ENCODE peak calls at places on chromosomes 11 and 22, in ten cellular contexts. F, Z, R, W, V, O, K, L, H and G are unnamed samples.

GRCh38 chr11:61333638-61334433 is 808 bp downstream of the TKFC start:
- DNase-seq in F (no peak), Z (no peak), R (no peak), W (no peak), V (no peak), O (no peak), K (no peak), L (no peak), H (no peak), G (peak)

GRCh38 chr22:49892226-49892899 is 25.9 kb downstream of the ALG12 start:
- DNase-seq in F (no peak), Z (no peak), R (no peak), W (peak), V (no peak), O (no peak), K (no peak), L (no peak), H (no peak), G (no peak)

GRCh38 chr22:50504245-50505211 is 3.0 kb downstream of the LMF2 start:
- DNase-seq in F (no peak), Z (no peak), R (peak), W (no peak), V (no peak), O (peak), K (no peak), L (no peak), H (no peak), G (no peak)

GRCh38 chr22:46054091-46054877 is 77.3 kb upstream of the WNT7B start:
- DNase-seq in F (no peak), Z (no peak), R (no peak), W (peak), V (peak), O (peak), K (no peak), L (no peak), H (no peak), G (peak)

GRCh38 chr11:116563028-116563712 is 209.6 kb downstream of the BUD13 start:
- DNase-seq in F (no peak), Z (no peak), R (no peak), W (no peak), V (no peak), O (no peak), K (peak), L (no peak), H (no peak), G (no peak)

GRCh38 chr22:46354176-46354992 is 18.9 kb downstream of the TRMU start:
- DNase-seq in F (no peak), Z (no peak), R (no peak), W (no peak), V (peak), O (no peak), K (no peak), L (no peak), H (no peak), G (no peak)

GRCh38 chr11:123187221-123187620 is 7.8 kb downstream of the CLMP start:
- DNase-seq in F (no peak), Z (no peak), R (no peak), W (no peak), V (no peak), O (no peak), K (no peak), L (no peak), H (no peak), G (no peak)

GRCh38 chr11:40716344-40717178 is 742.9 kb downstream of the LRRC4C start:
- DNase-seq in F (no peak), Z (no peak), R (no peak), W (no peak), V (no peak), O (no peak), K (no peak), L (no peak), H (no peak), G (no peak)

GRCh38 chr22:31867386-31868153 is 76.8 kb upstream of the YWHAH start:
- DNase-seq in F (no peak), Z (no peak), R (no peak), W (no peak), V (no peak), O (no peak), K (no peak), L (no peak), H (no peak), G (no peak)

GRCh38 chr11:114061053-114062049 is 1.8 kb downstream of the ZBTB16 start:
- DNase-seq in F (no peak), Z (peak), R (no peak), W (peak), V (no peak), O (no peak), K (no peak), L (no peak), H (no peak), G (peak)

DNA sequence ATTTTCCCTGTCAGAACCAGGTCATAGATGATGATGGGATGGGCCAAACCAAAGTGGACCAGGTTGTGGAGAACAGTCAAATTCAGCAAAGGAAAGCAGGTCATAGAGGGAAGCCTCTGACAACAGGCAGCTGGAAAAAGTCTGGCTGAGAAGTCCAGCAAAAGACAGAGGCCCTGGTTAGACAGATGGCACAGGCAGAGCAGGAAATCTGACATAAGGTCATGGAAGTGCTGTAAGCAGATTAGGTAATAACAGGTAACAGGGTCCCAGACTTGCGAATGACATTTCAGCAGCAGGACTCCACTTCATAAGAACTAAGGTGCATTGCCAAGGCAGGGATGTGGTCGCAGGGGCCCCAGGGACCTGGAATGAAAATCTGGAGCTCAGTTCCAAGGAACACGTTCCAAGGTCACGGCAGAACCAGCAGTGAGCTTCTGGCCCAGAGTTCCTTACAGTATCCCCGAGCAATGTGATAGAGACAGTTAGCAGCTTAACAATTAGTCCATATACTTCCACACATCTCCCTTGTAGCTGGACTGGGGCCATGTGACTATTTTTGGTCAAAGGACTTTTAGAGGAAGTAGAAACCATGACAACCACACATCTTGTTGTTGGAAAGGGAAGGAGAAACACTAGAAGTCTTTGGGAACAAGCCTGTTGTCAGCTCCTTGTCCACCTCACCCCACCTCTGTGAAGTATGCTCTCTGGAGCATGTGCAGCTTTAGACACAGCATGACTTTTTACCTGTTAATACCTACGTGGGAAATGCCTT is 75.4 kb downstream of the ME3 start:
- DNase-seq in F (no peak), Z (no peak), R (no peak), W (no peak), V (no peak), O (no peak), K (no peak), L (no peak), H (no peak), G (no peak)
- TF ChIP-seq CTCF in F (no peak), Z (no peak), R (no peak), W (no peak), V (no peak), O (no peak), K (no peak), L (no peak), H (no peak), G (no peak)

GRCh38 chr22:26321469-26321913 is 107.6 kb upstream of the ASPHD2 start:
- DNase-seq in F (no peak), Z (no peak), R (no peak), W (peak), V (no peak), O (no peak), K (no peak), L (no peak), H (no peak), G (no peak)

GRCh38 chr22:26322179-26322905 is 106.7 kb upstream of the ASPHD2 start:
- DNase-seq in F (peak), Z (no peak), R (no peak), W (peak), V (no peak), O (no peak), K (no peak), L (peak), H (no peak), G (no peak)

GRCh38 chr22:26320469-26320868 is 108.6 kb upstream of the ASPHD2 start:
- DNase-seq in F (no peak), Z (no peak), R (no peak), W (no peak), V (no peak), O (no peak), K (no peak), L (no peak), H (no peak), G (no peak)

GRCh38 chr22:26316732-26317131 is 112.3 kb upstream of the ASPHD2 start:
- DNase-seq in F (no peak), Z (no peak), R (no peak), W (no peak), V (no peak), O (no peak), K (no peak), L (no peak), H (no peak), G (no peak)

DNA sequence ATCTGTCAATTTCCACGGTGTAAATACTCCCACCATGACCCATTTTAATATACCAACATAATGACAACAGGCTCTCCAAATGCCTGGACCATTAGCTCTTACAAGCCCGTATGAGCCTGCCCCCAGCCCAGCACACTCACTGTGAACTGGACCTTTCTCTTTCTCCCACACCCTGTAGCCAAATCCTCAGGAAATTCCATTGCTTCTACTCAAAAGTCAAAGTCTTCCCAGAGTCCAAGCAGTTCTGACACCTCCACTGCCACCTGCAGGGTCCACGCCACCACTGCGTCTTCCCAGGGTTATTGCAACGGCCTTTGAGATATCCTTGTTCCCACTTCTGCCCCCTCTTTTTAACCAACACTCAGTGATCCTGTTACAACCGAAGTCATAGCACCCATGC is 110.1 kb upstream of the ASPHD2 start:
- DNase-seq in F (peak), Z (no peak), R (no peak), W (no peak), V (no peak), O (no peak), K (no peak), L (no peak), H (no peak), G (peak)
- TF ChIP-seq CTCF in F (peak), Z (no peak), R (no peak), W (no peak), V (no peak), O (no peak), K (no peak), L (peak), H (peak), G (peak)

DNA sequence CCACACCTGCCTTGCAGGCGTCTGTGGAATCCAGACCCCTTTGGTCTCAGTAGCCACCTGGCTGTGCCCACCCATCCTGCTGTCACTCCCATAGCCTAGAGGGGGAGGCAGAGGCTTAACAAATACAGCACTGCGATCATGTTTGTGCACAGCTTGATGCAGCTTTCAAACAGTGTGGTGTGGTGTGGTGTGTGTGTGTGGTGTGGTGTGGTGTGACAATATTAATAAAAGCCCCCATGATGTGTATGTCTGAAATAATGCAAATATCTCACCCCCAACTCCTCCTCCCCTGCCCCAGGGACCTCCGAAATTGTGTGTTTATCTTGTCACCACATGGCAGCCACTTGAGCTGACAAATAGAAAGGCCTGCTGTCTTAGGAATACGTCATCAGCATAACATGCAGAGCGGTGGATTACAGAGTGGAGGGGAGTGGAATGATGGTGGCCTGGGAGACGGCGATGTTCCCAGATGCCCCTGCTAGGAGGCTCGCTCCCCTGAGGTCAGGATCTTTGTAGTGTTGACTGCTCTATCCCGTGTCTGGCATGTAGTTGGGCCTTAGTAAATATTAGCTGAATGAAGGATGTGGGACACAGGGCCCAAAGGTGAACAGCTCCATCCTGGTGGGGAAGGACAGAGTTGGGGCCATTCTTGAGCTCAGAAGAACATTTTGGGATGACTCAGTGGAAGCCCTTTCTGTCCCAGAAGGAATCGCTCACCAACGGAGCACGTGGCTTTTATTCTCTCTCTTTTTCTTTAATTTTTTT is 2.8 kb downstream of the PDXP start:
- DNase-seq in F (no peak), Z (no peak), R (no peak), W (no peak), V (no peak), O (peak), K (no peak), L (no peak), H (peak), G (peak)
- TF ChIP-seq CTCF in F (peak), Z (peak), R (peak), W (peak), V (peak), O (no peak), K (no peak), L (peak), H (peak), G (peak)

DNA sequence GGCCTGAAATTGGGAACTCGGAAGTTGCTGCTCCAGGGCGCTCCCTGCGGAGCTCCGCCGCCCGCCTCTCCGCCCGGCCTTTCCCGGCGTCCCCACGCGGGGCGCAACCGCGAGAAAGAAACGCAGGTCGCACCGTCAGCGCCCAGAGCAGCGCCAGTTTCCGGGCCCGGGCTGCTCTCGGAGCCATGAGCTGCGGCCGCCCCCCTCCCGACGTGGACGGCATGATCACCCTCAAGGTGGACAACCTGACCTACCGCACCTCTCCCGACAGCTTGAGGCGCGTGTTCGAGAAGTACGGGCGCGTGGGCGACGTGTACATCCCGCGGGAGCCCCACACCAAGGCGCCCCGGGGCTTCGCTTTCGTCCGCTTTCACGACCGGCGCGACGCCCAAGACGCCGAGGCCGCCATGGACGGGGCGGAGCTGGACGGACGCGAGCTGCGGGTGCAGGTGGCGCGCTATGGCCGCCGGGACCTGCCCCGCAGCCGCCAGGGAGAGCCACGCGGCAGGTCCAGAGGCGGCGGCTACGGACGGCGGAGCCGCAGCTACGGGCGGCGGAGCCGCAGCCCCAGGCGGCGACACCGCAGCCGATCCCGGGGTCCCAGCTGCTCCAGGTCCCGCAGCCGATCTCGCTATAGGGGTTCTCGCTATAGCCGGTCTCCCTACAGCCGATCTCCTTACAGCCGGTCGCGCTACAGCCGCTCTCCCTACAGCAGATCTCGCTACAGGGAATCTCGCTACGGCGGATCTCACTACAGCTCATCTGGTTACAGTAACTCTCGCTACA is 516 bp downstream of the SRSF8 start:
- DNase-seq in F (no peak), Z (peak), R (peak), W (peak), V (peak), O (peak), K (peak), L (no peak), H (peak), G (peak)
- TF ChIP-seq CTCF in F (peak), Z (peak), R (peak), W (peak), V (peak), O (peak), K (peak), L (peak), H (peak), G (peak)

GRCh38 chr22:34880667-34881066 is 185.3 kb upstream of the ISX start:
- DNase-seq in F (no peak), Z (no peak), R (no peak), W (no peak), V (no peak), O (no peak), K (no peak), L (no peak), H (no peak), G (no peak)
- TF ChIP-seq CTCF in F (no peak), Z (no peak), R (no peak), W (no peak), V (no peak), O (no peak), K (no peak), L (no peak), H (no peak), G (no peak)

DNA sequence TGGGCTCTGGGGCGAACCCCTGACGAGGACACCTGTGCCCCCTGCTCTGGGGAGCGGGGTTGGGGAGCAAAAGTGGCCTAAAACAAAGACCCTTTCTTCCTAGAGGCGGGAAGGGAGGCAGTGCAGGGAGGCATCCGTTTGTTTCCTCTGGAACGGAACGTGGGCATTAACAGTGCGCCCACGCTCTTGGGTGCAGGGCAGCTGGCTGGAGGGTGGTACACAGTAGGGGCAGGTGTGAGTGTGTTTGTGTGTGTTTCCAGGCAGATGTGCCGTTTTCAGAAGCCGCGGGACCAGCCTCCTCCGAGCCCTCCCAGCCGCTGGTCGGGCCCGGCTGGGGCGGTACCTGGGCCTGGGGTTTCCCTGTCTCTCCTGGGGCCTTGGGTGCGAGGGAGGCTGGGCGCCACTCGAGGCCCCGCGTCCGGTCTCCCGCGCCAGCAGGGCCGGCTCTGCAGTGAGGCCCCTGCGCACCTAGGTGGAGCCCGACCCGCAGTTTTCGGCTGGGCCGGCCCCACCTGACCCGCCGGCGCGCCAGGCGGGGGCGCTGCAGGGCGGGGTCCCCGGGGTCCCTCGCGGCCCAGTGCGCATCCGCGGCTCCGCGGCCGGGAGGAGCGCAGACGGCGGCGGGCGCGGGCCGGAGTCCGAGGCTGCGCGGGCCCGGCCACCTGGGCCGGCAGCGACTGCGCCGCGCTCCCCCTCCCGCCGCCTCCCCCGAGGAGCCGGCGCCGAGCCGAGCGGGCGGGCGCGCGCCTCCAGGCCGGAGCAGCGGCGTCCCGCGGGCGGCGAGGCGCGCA is 1252.7 kb downstream of the BRD1 start:
- DNase-seq in F (no peak), Z (peak), R (peak), W (peak), V (peak), O (peak), K (peak), L (no peak), H (no peak), G (no peak)
- TF ChIP-seq CTCF in F (peak), Z (peak), R (peak), W (no peak), V (peak), O (no peak), K (peak), L (peak), H (peak), G (no peak)

DNA sequence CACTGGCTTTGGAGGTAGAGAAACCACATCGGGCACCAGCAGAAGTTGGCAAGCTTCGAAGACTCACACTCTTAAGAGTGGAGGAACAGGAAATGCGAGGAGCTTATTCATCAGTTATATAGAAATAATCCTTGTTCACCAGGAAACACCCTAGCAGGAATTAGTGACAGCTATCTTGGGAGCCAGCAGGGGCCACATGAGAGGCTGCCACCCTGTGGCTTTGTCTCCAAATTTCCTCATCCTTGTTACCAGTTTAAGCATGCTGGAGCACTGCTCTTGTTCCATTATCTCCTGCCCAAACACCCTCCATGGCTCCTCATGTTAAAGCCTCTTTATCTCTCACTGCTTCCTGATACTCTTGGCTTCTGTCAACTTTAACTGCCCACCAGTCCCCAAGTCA is 131.0 kb downstream of the PLEKHA7 start:
- DNase-seq in F (no peak), Z (no peak), R (no peak), W (no peak), V (peak), O (no peak), K (no peak), L (no peak), H (no peak), G (no peak)
- TF ChIP-seq CTCF in F (peak), Z (no peak), R (no peak), W (peak), V (no peak), O (no peak), K (no peak), L (peak), H (peak), G (no peak)